ENCODE peak calls at places on chromosomes 5 and 9, in nine cellular contexts. V is upper lobe of right lung; Q is naive thymus-derived CD4-positive, alpha-beta T cell; W is cardiac muscle cell; C is uterus; U is fibroblast of lung; G is A549; R is SJCRH30; L is heart right ventricle. N is an unnamed sample.
A peak's percentile ranks its signal among the peaks of the same experiment; 100 is the strongest.

GRCh38 chr9:99128133-99128406 is 23.2 kb downstream of the TGFBR1 start:
- DNase-seq in V (no peak), R (no peak), G (no peak), C (no peak), L (no peak), U (no peak), Q (no peak), W (no peak), N (no peak)

GRCh38 chr9:117415584-117415937 is 704 bp upstream of the ASTN2 start:
- DNase-seq in Q (no peak), C (no peak), G (no peak), U (no peak), L (no peak), W (no peak), R (peak; percentile 66), V (no peak), N (no peak)

GRCh38 chr5:37685816-37686215 is 154.0 kb downstream of the GDNF start:
- DNase-seq in L (no peak), Q (no peak), U (no peak), R (no peak), G (no peak), C (no peak), V (no peak), W (no peak), N (no peak)

GRCh38 chr5:59583151-59583809 is 310.2 kb downstream of the PDE4D start:
- DNase-seq in G (no peak), Q (no peak), R (no peak), V (no peak), C (no peak), L (no peak), U (peak; percentile 54), W (peak; percentile 64), N (no peak)

GRCh38 chr5:119291056-119291455 is 64.8 kb upstream of the TNFAIP8 start:
- DNase-seq in R (no peak), C (no peak), V (no peak), L (no peak), G (no peak), U (no peak), Q (no peak), W (no peak), N (no peak)

GRCh38 chr9:84238652-84239051 is 101.9 kb downstream of the SLC28A3 start:
- DNase-seq in C (no peak), W (peak; percentile 10), U (no peak), G (no peak), R (peak; percentile 27), Q (no peak), L (no peak), V (no peak), N (no peak)

GRCh38 chr5:154418344-154418820 is 27.4 kb upstream of the SAP30L start:
- DNase-seq in W (no peak), L (no peak), Q (no peak), V (no peak), U (peak; percentile 51), C (no peak), R (no peak), G (no peak), N (no peak)

GRCh38 chr9:114263853-114264510 is 58.9 kb upstream of the ORM1 start:
- DNase-seq in U (no peak), Q (no peak), W (no peak), C (no peak), G (no peak), R (peak; percentile 50), V (no peak), L (peak; percentile 49), N (no peak)

GRCh38 chr5:54171645-54172384 is 138.6 kb downstream of the ARL15 start:
- DNase-seq in Q (no peak), C (no peak), W (peak; percentile 54), V (no peak), R (peak; percentile 60), G (no peak), L (no peak), U (peak; percentile 79), N (peak; percentile 17)

GRCh38 chr5:154603978-154604679 is 126.1 kb upstream of the HAND1 start:
- DNase-seq in W (peak; percentile 68), L (peak; percentile 39), U (peak; percentile 45), C (no peak), G (no peak), V (peak; percentile 82), R (peak; percentile 76), Q (no peak), N (peak; percentile 14)

GRCh38 chr5:110371725-110372041 is 354.8 kb downstream of the TMEM232 start:
- DNase-seq in Q (no peak), L (no peak), V (no peak), W (no peak), R (no peak), C (no peak), U (no peak), G (no peak), N (no peak)

GRCh38 chr9:85723220-85723619 is 18.5 kb downstream of the AGTPBP1 start:
- DNase-seq in V (no peak), W (no peak), L (peak; percentile 36), Q (peak; percentile 78), C (no peak), G (no peak), R (no peak), U (no peak), N (no peak)

GRCh38 chr5:138349842-138350635 is 2.4 kb upstream of the KDM3B start:
- DNase-seq in V (no peak), W (peak; percentile 21), G (no peak), R (no peak), L (no peak), C (no peak), U (peak; percentile 67), Q (no peak), N (no peak)

GRCh38 chr9:84153885-84154284 is 173.3 kb downstream of the RMI1 start:
- DNase-seq in C (no peak), U (peak; percentile 84), L (no peak), R (no peak), G (no peak), Q (no peak), V (no peak), W (peak; percentile 55), N (no peak)

GRCh38 chr5:118832974-118833373 is 155.4 kb downstream of the DTWD2 start:
- DNase-seq in W (no peak), L (no peak), U (no peak), Q (no peak), R (no peak), V (no peak), C (no peak), G (no peak), N (no peak)

GRCh38 chr5:81606150-81606549 is 144.7 kb downstream of the SSBP2 start:
- DNase-seq in W (no peak), U (no peak), L (no peak), V (no peak), G (no peak), C (no peak), R (no peak), Q (no peak), N (no peak)

GRCh38 chr5:141420855-141421488 is at the start of gene PCDHGA11:
- DNase-seq in R (peak; percentile 4), U (peak; percentile 56), G (no peak), V (no peak), Q (no peak), L (no peak), C (no peak), W (peak; percentile 73), N (no peak)

GRCh38 chr5:56610093-56610698 is 205.2 kb upstream of the MAP3K1 start:
- DNase-seq in G (no peak), V (no peak), U (no peak), Q (no peak), R (no peak), W (no peak), C (no peak), L (no peak), N (no peak)

GRCh38 chr9:93672622-93673270 is 96.4 kb downstream of the PHF2 start:
- DNase-seq in V (no peak), Q (no peak), G (no peak), L (no peak), W (no peak), U (no peak), C (peak; percentile 10), R (no peak), N (no peak)

GRCh38 chr9:9625248-9625647 is 987.6 kb downstream of the PTPRD start:
- DNase-seq in V (no peak), C (no peak), U (no peak), W (no peak), G (no peak), Q (no peak), R (no peak), L (no peak), N (no peak)

GRCh38 chr9:34796924-34797323 is 87.0 kb upstream of the CCL21 start:
- DNase-seq in W (no peak), L (no peak), C (no peak), Q (no peak), R (peak; percentile 8), G (no peak), U (no peak), V (no peak), N (no peak)
- H3K27ac ChIP-seq in W (no peak overlapping the region), L (no peak overlapping the region), C (no peak overlapping the region), Q (no peak overlapping the region), R (no peak overlapping the region), G (no peak overlapping the region), U (no peak overlapping the region), V (no peak overlapping the region), N (no peak overlapping the region)

GRCh38 chr9:131934673-131935072 is 145.0 kb downstream of the MED27 start:
- DNase-seq in Q (no peak), R (no peak), W (no peak), C (no peak), V (no peak), U (no peak), L (no peak), G (no peak), N (no peak)
- H3K4me1 ChIP-seq in Q (no peaks in the 10 kb centered on the region), R (no peaks in the 10 kb centered on the region), W (no peaks in the 10 kb centered on the region), C (no peaks in the 10 kb centered on the region), V (no peaks in the 10 kb centered on the region), U (no peaks in the 10 kb centered on the region), L (no peaks in the 10 kb centered on the region), G (no peaks in the 10 kb centered on the region), N (no peaks in the 10 kb centered on the region)

DNA sequence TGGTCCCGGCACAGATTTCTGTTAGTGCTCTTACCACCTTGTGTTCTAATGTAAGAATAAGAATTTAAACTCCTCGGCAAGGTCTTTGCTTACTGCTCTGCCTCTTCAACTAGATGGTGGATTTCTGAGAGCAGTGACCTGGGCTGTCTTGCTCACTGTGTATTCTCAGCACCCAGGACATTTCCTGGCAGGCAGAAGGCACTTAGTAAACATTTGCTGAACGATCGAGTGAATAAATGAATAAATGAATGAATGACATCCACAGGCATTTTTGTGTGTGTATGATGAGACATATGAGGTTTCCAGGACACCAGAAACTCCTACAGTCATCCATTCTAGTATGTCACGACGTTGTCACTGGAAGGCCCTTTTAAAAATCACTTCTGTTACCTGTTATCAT is 143.2 kb downstream of the BOD1 start:
- DNase-seq in G (no peak), W (no peak), V (no peak), L (no peak), C (no peak), Q (no peak), R (no peak), U (peak; percentile 27), N (no peak)
- H3K27ac ChIP-seq in G (peak overlapping the region; percentile 82), W (no peak overlapping the region), V (peak overlapping the region; percentile 70), L (peak overlapping the region; percentile 47), C (peak overlapping the region; percentile 68), Q (no peak overlapping the region), R (peak overlapping the region; percentile 98), U (peak overlapping the region; percentile 79), N (peak overlapping the region; percentile 70)

DNA sequence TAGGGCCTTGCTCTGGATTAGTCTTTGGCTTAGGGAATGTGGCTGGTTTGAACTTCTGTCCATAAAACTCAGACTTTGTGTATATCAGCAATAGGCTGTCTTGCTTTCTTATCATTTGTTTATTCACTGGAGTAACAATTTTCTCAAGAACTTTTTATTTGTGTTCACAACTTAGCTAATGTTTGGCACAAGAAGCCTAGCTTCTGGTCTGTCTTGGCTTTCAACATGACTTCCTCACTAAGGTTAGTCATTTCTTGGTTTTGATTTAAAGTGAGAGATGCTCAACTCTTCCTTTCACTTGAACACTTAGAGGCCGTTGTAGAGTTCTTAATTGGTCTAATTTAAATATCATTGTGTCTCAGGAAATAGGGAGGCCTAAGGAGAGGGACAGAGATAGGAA is 4.9 kb downstream of the FBXO38 start:
- DNase-seq in Q (no peak), C (no peak), L (no peak), V (no peak), R (no peak), G (no peak), U (peak; percentile 30), W (no peak), N (no peak)
- H3K4me1 ChIP-seq in Q (peaks cover 13% of the 10 kb centered on the region), C (no peaks in the 10 kb centered on the region), L (peaks cover 64% of the 10 kb centered on the region), V (peaks cover 47% of the 10 kb centered on the region), R (peaks cover 3% of the 10 kb centered on the region), G (peaks cover 10% of the 10 kb centered on the region), U (peaks cover 13% of the 10 kb centered on the region), W (peaks cover 10% of the 10 kb centered on the region), N (peaks cover 14% of the 10 kb centered on the region)